ENCODE peak calls at places on chromosomes 11 and 22, in ten cellular contexts. M is CD4-positive, alpha-beta T cell; D is pancreas; F is left ventricle myocardium inferior; X is RWPE1; G is neural progenitor cell; P is PC-9; B is suprapubic skin; A is mesenchymal stem cell; Q is CD8-positive, alpha-beta memory T cell. S is an unnamed sample.

GRCh38 chr22:17114173-17114957 is 6.8 kb downstream of the TMEM121B start:
- DNase-seq in X (no peak), A (no peak), M (no peak), F (no peak), Q (no peak), D (no peak), B (no peak), G (no peak), P (no peak), S (no peak)

GRCh38 chr11:121965330-121965729 is 150.7 kb downstream of the BLID start:
- DNase-seq in M (no peak), Q (no peak), P (no peak), B (no peak), X (peak), G (no peak), D (no peak), F (peak), A (peak), S (no peak)

GRCh38 chr11:113690619-113691569 is 15.2 kb downstream of the TMPRSS5 start:
- DNase-seq in X (peak), B (no peak), Q (no peak), P (peak), G (peak), M (no peak), F (no peak), D (no peak), A (peak), S (peak)

GRCh38 chr22:50471962-50472361 is 2.9 kb downstream of the SBF1 start:
- DNase-seq in X (no peak), M (no peak), B (no peak), Q (no peak), D (no peak), G (no peak), P (no peak), F (no peak), A (no peak), S (no peak)

GRCh38 chr11:5618807-5619206 is 6.0 kb upstream of the TRIM34 start:
- DNase-seq in P (peak), A (peak), B (no peak), M (no peak), X (peak), Q (no peak), G (no peak), D (no peak), F (no peak), S (no peak)

GRCh38 chr11:44949160-44950035 is 1.3 kb downstream of the TP53I11 start:
- DNase-seq in B (no peak), D (peak), X (no peak), P (no peak), F (no peak), Q (peak), G (peak), M (no peak), A (peak), S (no peak)

GRCh38 chr11:104183572-104183971 is 19.6 kb upstream of the PDGFD start:
- DNase-seq in Q (no peak), D (no peak), M (no peak), P (no peak), F (no peak), B (no peak), X (no peak), G (no peak), A (no peak), S (no peak)

GRCh38 chr11:34840736-34841386 is 75.3 kb downstream of the APIP start:
- DNase-seq in D (peak), Q (no peak), B (no peak), P (peak), A (peak), G (peak), F (no peak), X (no peak), M (no peak), S (no peak)

GRCh38 chr11:75481602-75482309 is 44.0 kb downstream of the GDPD5 start:
- DNase-seq in P (no peak), Q (no peak), A (no peak), F (no peak), X (no peak), D (no peak), M (no peak), G (no peak), B (no peak), S (no peak)

GRCh38 chr22:23240639-23241389 is 60.5 kb downstream of the BCR start:
- DNase-seq in G (peak), P (no peak), M (no peak), X (no peak), A (no peak), D (no peak), B (no peak), Q (no peak), F (no peak), S (no peak)

GRCh38 chr11:57429946-57430345 is 3.0 kb upstream of the SLC43A3 start:
- DNase-seq in B (no peak), X (no peak), A (no peak), Q (no peak), D (no peak), P (no peak), G (no peak), M (no peak), F (no peak), S (no peak)

GRCh38 chr11:130001491-130002351 is 914 bp downstream of the PRDM10 start:
- DNase-seq in D (no peak), M (peak), A (peak), G (peak), B (peak), X (peak), P (peak), Q (peak), F (peak), S (peak)

GRCh38 chr11:67118059-67118766 is 850 bp upstream of the KDM2A start:
- DNase-seq in B (peak), M (peak), P (peak), G (no peak), X (peak), A (no peak), D (peak), Q (peak), F (peak), S (no peak)

GRCh38 chr22:39493759-39494158 is 8.3 kb upstream of the MIEF1 start:
- DNase-seq in X (no peak), A (peak), F (no peak), M (no peak), Q (no peak), P (peak), G (no peak), D (no peak), B (no peak), S (no peak)

GRCh38 chr11:62543680-62544444 is 2.7 kb downstream of the AHNAK start:
- DNase-seq in G (no peak), Q (no peak), F (no peak), M (no peak), A (peak), X (no peak), B (no peak), D (no peak), P (no peak), S (no peak)

GRCh38 chr11:88313441-88313840 is 24.1 kb downstream of the CTSC start:
- DNase-seq in B (no peak), Q (no peak), A (no peak), D (no peak), P (no peak), X (no peak), F (no peak), M (no peak), G (no peak), S (no peak)

GRCh38 chr11:72793081-72793451 is 781 bp downstream of the STARD10 start:
- DNase-seq in X (no peak), Q (no peak), P (no peak), G (peak), M (no peak), B (no peak), F (no peak), A (no peak), D (no peak), S (no peak)

GRCh38 chr11:2440646-2441045 is 3.7 kb downstream of the TRPM5 start:
- DNase-seq in B (no peak), X (no peak), Q (no peak), D (no peak), G (no peak), P (no peak), A (no peak), F (no peak), M (no peak), S (no peak)

GRCh38 chr22:32967285-32968101 is 90.7 kb downstream of the SYN3 start:
- DNase-seq in P (no peak), Q (no peak), M (no peak), A (no peak), D (no peak), F (no peak), B (no peak), G (no peak), X (no peak), S (no peak)

GRCh38 chr22:25102722-25103121 is 96.9 kb upstream of the CRYBB3 start:
- DNase-seq in D (no peak), M (no peak), X (no peak), B (no peak), G (no peak), F (no peak), P (no peak), A (no peak), Q (no peak), S (no peak)

GRCh38 chr11:69642549-69642912 is 1.6 kb downstream of the CCND1 start:
- DNase-seq in P (no peak), A (no peak), G (peak), D (no peak), M (peak), X (no peak), F (peak), B (peak), Q (peak), S (no peak)

GRCh38 chr11:131889760-131890620 is 519.6 kb downstream of the NTM start:
- DNase-seq in B (no peak), M (no peak), P (no peak), F (no peak), X (no peak), D (no peak), A (peak), G (peak), Q (no peak), S (no peak)

GRCh38 chr11:9765320-9766101 is 101.6 kb downstream of the SWAP70 start:
- DNase-seq in G (peak), A (peak), D (no peak), X (no peak), F (peak), Q (no peak), P (no peak), M (no peak), B (no peak), S (no peak)
- H3K27ac ChIP-seq in G (no peak), A (peak), D (no peak), X (peak), F (peak), Q (no peak), P (no peak), M (no peak), B (peak), S (no peak)

DNA sequence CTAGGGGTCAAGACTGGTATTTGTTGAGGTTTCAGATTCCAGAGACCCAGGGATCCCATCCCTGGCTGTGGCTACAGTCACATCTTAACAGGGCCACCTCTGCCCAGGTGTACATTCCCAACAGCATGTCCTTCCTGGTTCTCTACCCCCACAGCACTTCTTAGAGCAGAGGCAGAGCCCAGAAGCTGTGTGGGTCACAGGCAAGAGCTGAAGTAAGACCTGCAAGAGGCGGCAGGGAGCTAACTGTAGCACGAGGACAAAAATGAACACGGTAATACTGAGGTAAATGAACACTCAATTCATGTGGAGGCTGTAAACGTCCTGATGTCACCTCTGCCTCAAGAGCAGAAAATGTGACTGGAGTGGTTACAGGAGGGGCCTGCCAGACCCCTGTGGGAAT is 21.7 kb upstream of the RAPSN start:
- DNase-seq in A (no peak), G (no peak), F (no peak), P (no peak), D (no peak), M (no peak), B (no peak), X (no peak), Q (no peak), S (no peak)
- H3K27ac ChIP-seq in A (no peak), G (no peak), F (no peak), P (no peak), D (no peak), M (no peak), B (no peak), X (no peak), Q (no peak), S (no peak)

DNA sequence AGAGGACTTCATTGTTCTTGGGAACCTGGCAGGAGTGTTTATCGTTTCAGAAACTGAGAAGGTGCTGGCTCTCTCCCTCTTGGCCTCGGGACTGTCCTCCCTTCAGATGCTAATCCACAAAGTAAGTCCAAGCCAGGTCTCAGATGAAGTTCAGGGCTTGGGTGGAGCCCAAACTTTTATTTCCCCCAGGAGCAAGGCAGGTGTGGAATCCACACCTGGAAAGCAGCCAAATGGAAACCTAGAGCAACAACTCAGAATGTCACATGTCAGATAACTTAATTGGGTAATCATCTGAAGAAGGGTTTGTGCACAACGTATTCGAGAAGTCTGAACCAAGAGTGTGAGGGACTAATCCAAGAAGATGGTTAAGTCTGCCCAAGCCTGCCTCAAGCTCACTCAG is 119.1 kb downstream of the ME3 start:
- DNase-seq in X (no peak), F (no peak), P (peak), Q (no peak), G (no peak), A (no peak), D (no peak), B (no peak), M (no peak), S (no peak)
- H3K27ac ChIP-seq in X (peak), F (peak), P (no peak), Q (no peak), G (no peak), A (no peak), D (no peak), B (no peak), M (no peak), S (no peak)

GRCh38 chr22:37744589-37744988 is 47.7 kb downstream of the TRIOBP start:
- DNase-seq in Q (no peak), F (no peak), X (no peak), D (no peak), P (no peak), A (no peak), B (no peak), G (no peak), M (no peak), S (no peak)

GRCh38 chr22:37745548-37746365 is 48.9 kb downstream of the TRIOBP start:
- DNase-seq in P (peak), Q (peak), D (peak), X (peak), G (peak), F (peak), B (peak), A (peak), M (peak), S (peak)

GRCh38 chr22:37747090-37747714 is 50.4 kb downstream of the TRIOBP start:
- DNase-seq in G (peak), F (peak), X (no peak), P (peak), M (no peak), B (no peak), A (peak), D (no peak), Q (no peak), S (no peak)

GRCh38 chr22:37747715-37748100 is 50.9 kb downstream of the TRIOBP start:
- DNase-seq in M (no peak), X (no peak), Q (no peak), G (no peak), A (no peak), P (no peak), D (no peak), B (no peak), F (no peak), S (no peak)

GRCh38 chr22:37746366-37747089 is 49.7 kb downstream of the TRIOBP start:
- DNase-seq in F (peak), D (no peak), Q (no peak), P (no peak), B (no peak), G (peak), A (no peak), X (no peak), M (no peak), S (no peak)
- H3K27ac ChIP-seq in F (peak), D (peak), Q (peak), P (peak), B (peak), G (no peak), A (no peak), X (peak), M (no peak), S (peak)

GRCh38 chr11:93904711-93905110 is 54.3 kb upstream of the VSTM5 start:
- DNase-seq in P (no peak), A (no peak), F (no peak), Q (no peak), G (no peak), B (no peak), D (no peak), M (no peak), X (no peak), S (no peak)

GRCh38 chr11:93905384-93905783 is 55.0 kb upstream of the VSTM5 start:
- DNase-seq in D (peak), P (peak), G (no peak), B (no peak), Q (no peak), X (no peak), A (peak), F (no peak), M (no peak), S (no peak)

GRCh38 chr11:93902921-93903320 is 52.5 kb upstream of the VSTM5 start:
- DNase-seq in B (no peak), P (no peak), M (no peak), A (no peak), Q (no peak), D (no peak), G (no peak), F (no peak), X (no peak), S (no peak)

GRCh38 chr11:93906486-93906885 is 56.1 kb upstream of the VSTM5 start:
- DNase-seq in P (no peak), Q (no peak), A (no peak), X (no peak), G (no peak), F (no peak), D (no peak), M (no peak), B (no peak), S (no peak)

DNA sequence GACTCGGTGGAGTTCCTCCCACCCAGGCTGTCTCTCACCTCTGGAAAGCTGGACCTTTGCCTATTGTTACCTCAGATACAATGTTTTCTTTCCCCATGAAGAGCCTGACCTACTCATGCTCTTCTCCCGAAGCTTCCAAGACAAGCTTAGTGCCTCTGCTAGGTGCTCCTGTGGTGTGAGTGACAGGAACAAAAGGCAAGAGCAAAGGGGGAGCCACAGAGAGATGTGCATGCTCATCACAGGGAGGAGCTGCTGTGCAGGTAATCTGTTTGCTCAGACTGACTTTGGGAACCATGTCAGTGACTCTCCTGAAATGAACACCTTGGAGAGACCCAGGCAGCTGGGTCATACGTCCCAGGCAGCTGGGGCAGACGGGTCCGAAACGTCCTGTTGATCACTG is 53.6 kb upstream of the VSTM5 start:
- DNase-seq in A (no peak), Q (no peak), F (no peak), M (no peak), G (peak), B (no peak), P (no peak), D (no peak), X (no peak), S (no peak)
- H3K27ac ChIP-seq in A (no peak), Q (no peak), F (no peak), M (no peak), G (no peak), B (no peak), P (no peak), D (no peak), X (no peak), S (no peak)

GRCh38 chr11:33712436-33712835 is 11.8 kb upstream of the C11orf91 start:
- DNase-seq in X (no peak), A (no peak), M (no peak), B (no peak), P (no peak), D (no peak), Q (no peak), F (no peak), G (no peak), S (no peak)
- H3K27ac ChIP-seq in X (no peak), A (no peak), M (no peak), B (no peak), P (no peak), D (no peak), Q (no peak), F (peak), G (no peak), S (no peak)

GRCh38 chr11:128565881-128566280 is 21.5 kb downstream of the ETS1 start:
- DNase-seq in G (no peak), X (no peak), P (no peak), F (no peak), B (no peak), D (peak), M (no peak), Q (no peak), A (peak), S (no peak)
- H3K27ac ChIP-seq in G (no peak), X (no peak), P (no peak), F (peak), B (no peak), D (no peak), M (no peak), Q (no peak), A (no peak), S (no peak)

S was measured in substantia nigra.